ENCODE peak calls at places on chromosomes 12 and 14, in four cellular contexts. H is spleen, D is sciatic nerve, E is glutamatergic neuron. J is an unnamed sample.

GRCh38 chr12:113424915-113425823 is 3.0 kb downstream of the SDSL start:
- DNase-seq in H (peak), D (peak), E (peak), J (no peak)

GRCh38 chr12:49868952-49869815 is 26.3 kb upstream of the BCDIN3D start:
- DNase-seq in H (peak), D (peak), E (peak), J (peak)

GRCh38 chr14:64861916-64862315 is 17.8 kb downstream of the SPTB start:
- DNase-seq in H (no peak), D (no peak), E (no peak), J (no peak)

GRCh38 chr12:23757541-23757962 is 191.9 kb downstream of the SOX5 start:
- DNase-seq in H (no peak), D (no peak), E (no peak), J (no peak)

GRCh38 chr12:13198921-13199320 is 2.4 kb downstream of the EMP1 start:
- DNase-seq in H (no peak), D (no peak), E (no peak), J (no peak)

GRCh38 chr12:72677187-72677586 is 405.0 kb downstream of the TRHDE start:
- DNase-seq in H (no peak), D (no peak), E (no peak), J (no peak)

GRCh38 chr14:57435923-57436322 is 45.5 kb downstream of the NAA30 start:
- DNase-seq in H (no peak), D (no peak), E (no peak), J (no peak)

GRCh38 chr12:15979096-15980091 is 68.3 kb downstream of the DERA start:
- DNase-seq in H (no peak), D (no peak), E (no peak), J (no peak)

GRCh38 chr14:90758959-90759358 is 57.3 kb downstream of the TTC7B start:
- DNase-seq in H (peak), D (peak), E (no peak), J (no peak)

J was measured in NCI-H187 treated with DMSO at 0.1 percent for 48 hours.